ENCODE peak calls at places on chromosomes 3 and 15, in eight cellular contexts. One of them, this sample, is unnamed.

GRCh38 chr3:133377396-133377795 is 22.5 kb upstream of the BFSP2 start:
- DNase-seq in foreskin fibroblast: peak
- DNase-seq in stimulated activated naive CD8-positive, alpha-beta T cell treated with anti-CD3 and anti-CD28 coated beads, Interleukin-15, amount 100 ng/mL, for 72 hours: no peak
- DNase-seq in activated gamma-delta T cell: no peak
- DNase-seq in ACHN: peak
- DNase-seq in mucosa of gallbladder: no peak
- DNase-seq in naive thymus-derived CD8-positive, alpha-beta T cell: no peak
- DNase-seq in astrocyte of the cerebellum: peak
- DNase-seq in this sample: no peak

GRCh38 chr3:138254199-138254598 is 67.1 kb downstream of the ARMC8 start:
- DNase-seq in astrocyte of the cerebellum: no peak
- DNase-seq in ACHN: no peak
- DNase-seq in naive thymus-derived CD8-positive, alpha-beta T cell: no peak
- DNase-seq in stimulated activated naive CD8-positive, alpha-beta T cell treated with anti-CD3 and anti-CD28 coated beads, Interleukin-15, amount 100 ng/mL, for 72 hours: no peak
- DNase-seq in activated gamma-delta T cell: no peak
- DNase-seq in mucosa of gallbladder: no peak
- DNase-seq in foreskin fibroblast: no peak
- DNase-seq in this sample: no peak

GRCh38 chr15:73485372-73485771 is 42.4 kb downstream of the REC114 start:
- DNase-seq in stimulated activated naive CD8-positive, alpha-beta T cell treated with anti-CD3 and anti-CD28 coated beads, Interleukin-15, amount 100 ng/mL, for 72 hours: no peak
- DNase-seq in foreskin fibroblast: no peak
- DNase-seq in naive thymus-derived CD8-positive, alpha-beta T cell: no peak
- DNase-seq in activated gamma-delta T cell: no peak
- DNase-seq in mucosa of gallbladder: no peak
- DNase-seq in ACHN: no peak
- DNase-seq in astrocyte of the cerebellum: no peak
- DNase-seq in this sample: no peak

GRCh38 chr3:117752984-117753717 is 1043.6 kb downstream of the TUSC7 start:
- DNase-seq in activated gamma-delta T cell: no peak
- DNase-seq in foreskin fibroblast: peak
- DNase-seq in mucosa of gallbladder: no peak
- DNase-seq in stimulated activated naive CD8-positive, alpha-beta T cell treated with anti-CD3 and anti-CD28 coated beads, Interleukin-15, amount 100 ng/mL, for 72 hours: no peak
- DNase-seq in astrocyte of the cerebellum: no peak
- DNase-seq in ACHN: no peak
- DNase-seq in naive thymus-derived CD8-positive, alpha-beta T cell: no peak
- DNase-seq in this sample: no peak

GRCh38 chr3:117512975-117513374 is 803.4 kb downstream of the TUSC7 start:
- DNase-seq in astrocyte of the cerebellum: no peak
- DNase-seq in stimulated activated naive CD8-positive, alpha-beta T cell treated with anti-CD3 and anti-CD28 coated beads, Interleukin-15, amount 100 ng/mL, for 72 hours: no peak
- DNase-seq in foreskin fibroblast: peak
- DNase-seq in activated gamma-delta T cell: no peak
- DNase-seq in mucosa of gallbladder: no peak
- DNase-seq in ACHN: no peak
- DNase-seq in naive thymus-derived CD8-positive, alpha-beta T cell: no peak
- DNase-seq in this sample: no peak

GRCh38 chr15:100112636-100113305 is 229.0 kb downstream of the ADAMTS17 start:
- DNase-seq in naive thymus-derived CD8-positive, alpha-beta T cell: no peak
- DNase-seq in stimulated activated naive CD8-positive, alpha-beta T cell treated with anti-CD3 and anti-CD28 coated beads, Interleukin-15, amount 100 ng/mL, for 72 hours: no peak
- DNase-seq in ACHN: no peak
- DNase-seq in mucosa of gallbladder: no peak
- DNase-seq in foreskin fibroblast: no peak
- DNase-seq in astrocyte of the cerebellum: no peak
- DNase-seq in activated gamma-delta T cell: no peak
- DNase-seq in this sample: no peak

GRCh38 chr3:136772709-136773108 is 20.5 kb upstream of the STAG1 start:
- DNase-seq in astrocyte of the cerebellum: no peak
- DNase-seq in activated gamma-delta T cell: no peak
- DNase-seq in naive thymus-derived CD8-positive, alpha-beta T cell: no peak
- DNase-seq in mucosa of gallbladder: no peak
- DNase-seq in foreskin fibroblast: peak
- DNase-seq in ACHN: peak
- DNase-seq in stimulated activated naive CD8-positive, alpha-beta T cell treated with anti-CD3 and anti-CD28 coated beads, Interleukin-15, amount 100 ng/mL, for 72 hours: no peak
- DNase-seq in this sample: no peak

GRCh38 chr3:127738192-127738840 is 65.6 kb downstream of the ABTB1 start:
- DNase-seq in mucosa of gallbladder: peak
- DNase-seq in astrocyte of the cerebellum: no peak
- DNase-seq in foreskin fibroblast: no peak
- DNase-seq in stimulated activated naive CD8-positive, alpha-beta T cell treated with anti-CD3 and anti-CD28 coated beads, Interleukin-15, amount 100 ng/mL, for 72 hours: no peak
- DNase-seq in naive thymus-derived CD8-positive, alpha-beta T cell: no peak
- DNase-seq in activated gamma-delta T cell: no peak
- DNase-seq in ACHN: peak
- DNase-seq in this sample: no peak

GRCh38 chr3:97264180-97264579 is 449.8 kb downstream of the EPHA6 start:
- DNase-seq in naive thymus-derived CD8-positive, alpha-beta T cell: no peak
- DNase-seq in stimulated activated naive CD8-positive, alpha-beta T cell treated with anti-CD3 and anti-CD28 coated beads, Interleukin-15, amount 100 ng/mL, for 72 hours: no peak
- DNase-seq in foreskin fibroblast: no peak
- DNase-seq in ACHN: no peak
- DNase-seq in mucosa of gallbladder: no peak
- DNase-seq in astrocyte of the cerebellum: no peak
- DNase-seq in activated gamma-delta T cell: no peak
- DNase-seq in this sample: no peak

GRCh38 chr3:131561511-131561910 is 58.7 kb upstream of the MRPL3 start:
- DNase-seq in mucosa of gallbladder: no peak
- DNase-seq in naive thymus-derived CD8-positive, alpha-beta T cell: no peak
- DNase-seq in foreskin fibroblast: peak
- DNase-seq in ACHN: no peak
- DNase-seq in astrocyte of the cerebellum: peak
- DNase-seq in activated gamma-delta T cell: no peak
- DNase-seq in stimulated activated naive CD8-positive, alpha-beta T cell treated with anti-CD3 and anti-CD28 coated beads, Interleukin-15, amount 100 ng/mL, for 72 hours: no peak
- DNase-seq in this sample: no peak

GRCh38 chr3:189363856-189364255 is 192.1 kb downstream of the TPRG1 start:
- DNase-seq in stimulated activated naive CD8-positive, alpha-beta T cell treated with anti-CD3 and anti-CD28 coated beads, Interleukin-15, amount 100 ng/mL, for 72 hours: no peak
- DNase-seq in ACHN: no peak
- DNase-seq in mucosa of gallbladder: no peak
- DNase-seq in foreskin fibroblast: no peak
- DNase-seq in astrocyte of the cerebellum: peak
- DNase-seq in naive thymus-derived CD8-positive, alpha-beta T cell: no peak
- DNase-seq in activated gamma-delta T cell: no peak
- DNase-seq in this sample: no peak

GRCh38 chr3:32428092-32429068 is 36.7 kb downstream of the CMTM7 start:
- DNase-seq in ACHN: no peak
- DNase-seq in activated gamma-delta T cell: peak
- DNase-seq in astrocyte of the cerebellum: no peak
- DNase-seq in mucosa of gallbladder: no peak
- DNase-seq in foreskin fibroblast: no peak
- DNase-seq in stimulated activated naive CD8-positive, alpha-beta T cell treated with anti-CD3 and anti-CD28 coated beads, Interleukin-15, amount 100 ng/mL, for 72 hours: no peak
- DNase-seq in naive thymus-derived CD8-positive, alpha-beta T cell: no peak
- DNase-seq in this sample: peak

GRCh38 chr3:175307642-175308041 is 448.5 kb downstream of the NAALADL2 start:
- DNase-seq in stimulated activated naive CD8-positive, alpha-beta T cell treated with anti-CD3 and anti-CD28 coated beads, Interleukin-15, amount 100 ng/mL, for 72 hours: no peak
- DNase-seq in foreskin fibroblast: no peak
- DNase-seq in naive thymus-derived CD8-positive, alpha-beta T cell: no peak
- DNase-seq in ACHN: peak
- DNase-seq in mucosa of gallbladder: no peak
- DNase-seq in astrocyte of the cerebellum: no peak
- DNase-seq in activated gamma-delta T cell: no peak
- DNase-seq in this sample: no peak

GRCh38 chr15:69855601-69856000 is 242.1 kb downstream of the TLE3 start:
- DNase-seq in astrocyte of the cerebellum: no peak
- DNase-seq in foreskin fibroblast: no peak
- DNase-seq in ACHN: no peak
- DNase-seq in activated gamma-delta T cell: no peak
- DNase-seq in naive thymus-derived CD8-positive, alpha-beta T cell: no peak
- DNase-seq in mucosa of gallbladder: no peak
- DNase-seq in stimulated activated naive CD8-positive, alpha-beta T cell treated with anti-CD3 and anti-CD28 coated beads, Interleukin-15, amount 100 ng/mL, for 72 hours: no peak
- DNase-seq in this sample: no peak

GRCh38 chr3:33046521-33046920 is 50.4 kb downstream of the GLB1 start:
- DNase-seq in stimulated activated naive CD8-positive, alpha-beta T cell treated with anti-CD3 and anti-CD28 coated beads, Interleukin-15, amount 100 ng/mL, for 72 hours: no peak
- DNase-seq in astrocyte of the cerebellum: no peak
- DNase-seq in ACHN: no peak
- DNase-seq in mucosa of gallbladder: no peak
- DNase-seq in naive thymus-derived CD8-positive, alpha-beta T cell: no peak
- DNase-seq in activated gamma-delta T cell: no peak
- DNase-seq in foreskin fibroblast: no peak
- DNase-seq in this sample: no peak

GRCh38 chr3:100437879-100438622 is 36.7 kb downstream of the LNP1 start:
- DNase-seq in foreskin fibroblast: no peak
- DNase-seq in stimulated activated naive CD8-positive, alpha-beta T cell treated with anti-CD3 and anti-CD28 coated beads, Interleukin-15, amount 100 ng/mL, for 72 hours: no peak
- DNase-seq in naive thymus-derived CD8-positive, alpha-beta T cell: no peak
- DNase-seq in ACHN: no peak
- DNase-seq in activated gamma-delta T cell: no peak
- DNase-seq in astrocyte of the cerebellum: no peak
- DNase-seq in mucosa of gallbladder: no peak
- DNase-seq in this sample: no peak

GRCh38 chr3:160210799-160211221 is 14.4 kb upstream of the C3orf80 start:
- DNase-seq in mucosa of gallbladder: no peak
- DNase-seq in ACHN: peak
- DNase-seq in stimulated activated naive CD8-positive, alpha-beta T cell treated with anti-CD3 and anti-CD28 coated beads, Interleukin-15, amount 100 ng/mL, for 72 hours: no peak
- DNase-seq in naive thymus-derived CD8-positive, alpha-beta T cell: no peak
- DNase-seq in astrocyte of the cerebellum: peak
- DNase-seq in foreskin fibroblast: peak
- DNase-seq in activated gamma-delta T cell: no peak
- DNase-seq in this sample: no peak

GRCh38 chr3:31170932-31171670 is 276.6 kb upstream of the GADL1 start:
- DNase-seq in astrocyte of the cerebellum: peak
- DNase-seq in foreskin fibroblast: peak
- DNase-seq in activated gamma-delta T cell: no peak
- DNase-seq in ACHN: peak
- DNase-seq in naive thymus-derived CD8-positive, alpha-beta T cell: no peak
- DNase-seq in mucosa of gallbladder: no peak
- DNase-seq in stimulated activated naive CD8-positive, alpha-beta T cell treated with anti-CD3 and anti-CD28 coated beads, Interleukin-15, amount 100 ng/mL, for 72 hours: no peak
- DNase-seq in this sample: no peak

GRCh38 chr15:41870689-41871081 is 23.2 kb downstream of the SPTBN5 start:
- DNase-seq in mucosa of gallbladder: no peak
- DNase-seq in activated gamma-delta T cell: no peak
- DNase-seq in ACHN: peak
- DNase-seq in foreskin fibroblast: peak
- DNase-seq in naive thymus-derived CD8-positive, alpha-beta T cell: peak
- DNase-seq in stimulated activated naive CD8-positive, alpha-beta T cell treated with anti-CD3 and anti-CD28 coated beads, Interleukin-15, amount 100 ng/mL, for 72 hours: peak
- DNase-seq in astrocyte of the cerebellum: peak
- DNase-seq in this sample: no peak

GRCh38 chr3:52023860-52024764 is 28.4 kb upstream of the RPL29 start:
- DNase-seq in foreskin fibroblast: no peak
- DNase-seq in ACHN: no peak
- DNase-seq in naive thymus-derived CD8-positive, alpha-beta T cell: no peak
- DNase-seq in activated gamma-delta T cell: no peak
- DNase-seq in stimulated activated naive CD8-positive, alpha-beta T cell treated with anti-CD3 and anti-CD28 coated beads, Interleukin-15, amount 100 ng/mL, for 72 hours: no peak
- DNase-seq in astrocyte of the cerebellum: no peak
- DNase-seq in mucosa of gallbladder: no peak
- DNase-seq in this sample: no peak

GRCh38 chr15:77855871-77856270 is 221.6 kb downstream of the TBC1D2B start:
- DNase-seq in foreskin fibroblast: no peak
- DNase-seq in ACHN: no peak
- DNase-seq in naive thymus-derived CD8-positive, alpha-beta T cell: no peak
- DNase-seq in activated gamma-delta T cell: no peak
- DNase-seq in mucosa of gallbladder: no peak
- DNase-seq in astrocyte of the cerebellum: no peak
- DNase-seq in stimulated activated naive CD8-positive, alpha-beta T cell treated with anti-CD3 and anti-CD28 coated beads, Interleukin-15, amount 100 ng/mL, for 72 hours: no peak
- DNase-seq in this sample: no peak

GRCh38 chr3:108437439-108437838 is 73.0 kb downstream of the MYH15 start:
- DNase-seq in stimulated activated naive CD8-positive, alpha-beta T cell treated with anti-CD3 and anti-CD28 coated beads, Interleukin-15, amount 100 ng/mL, for 72 hours: no peak
- DNase-seq in activated gamma-delta T cell: no peak
- DNase-seq in foreskin fibroblast: no peak
- DNase-seq in naive thymus-derived CD8-positive, alpha-beta T cell: no peak
- DNase-seq in mucosa of gallbladder: peak
- DNase-seq in astrocyte of the cerebellum: no peak
- DNase-seq in ACHN: no peak
- DNase-seq in this sample: no peak

GRCh38 chr3:20916966-20917606 is 731.1 kb upstream of the SGO1 start:
- DNase-seq in naive thymus-derived CD8-positive, alpha-beta T cell: no peak
- DNase-seq in activated gamma-delta T cell: no peak
- DNase-seq in stimulated activated naive CD8-positive, alpha-beta T cell treated with anti-CD3 and anti-CD28 coated beads, Interleukin-15, amount 100 ng/mL, for 72 hours: no peak
- DNase-seq in foreskin fibroblast: no peak
- DNase-seq in mucosa of gallbladder: no peak
- DNase-seq in astrocyte of the cerebellum: no peak
- DNase-seq in ACHN: no peak
- DNase-seq in this sample: no peak

GRCh38 chr3:84292113-84292512 is 666.7 kb upstream of the CADM2 start:
- DNase-seq in stimulated activated naive CD8-positive, alpha-beta T cell treated with anti-CD3 and anti-CD28 coated beads, Interleukin-15, amount 100 ng/mL, for 72 hours: no peak
- DNase-seq in astrocyte of the cerebellum: no peak
- DNase-seq in mucosa of gallbladder: no peak
- DNase-seq in naive thymus-derived CD8-positive, alpha-beta T cell: no peak
- DNase-seq in foreskin fibroblast: no peak
- DNase-seq in ACHN: no peak
- DNase-seq in activated gamma-delta T cell: no peak
- DNase-seq in this sample: no peak

GRCh38 chr3:177345049-177345972 is 148.0 kb upstream of the TBL1XR1 start:
- DNase-seq in stimulated activated naive CD8-positive, alpha-beta T cell treated with anti-CD3 and anti-CD28 coated beads, Interleukin-15, amount 100 ng/mL, for 72 hours: peak
- DNase-seq in astrocyte of the cerebellum: peak
- DNase-seq in activated gamma-delta T cell: no peak
- DNase-seq in foreskin fibroblast: peak
- DNase-seq in mucosa of gallbladder: peak
- DNase-seq in naive thymus-derived CD8-positive, alpha-beta T cell: no peak
- DNase-seq in ACHN: peak
- DNase-seq in this sample: no peak